ENCODE peak calls at places on chromosomes 16 and 17, in seven cellular contexts. Y, Z, X, C, H, G and I are unnamed samples.

GRCh38 chr16:74455213-74455612 is 33.9 kb upstream of the CLEC18B start:
- DNase-seq in Y (no peak), Z (no peak), X (peak; percentile 61), C (no peak), H (no peak), G (peak; percentile 85), I (no peak)

GRCh38 chr17:56029980-56030624 is 123.2 kb upstream of the ANKFN1 start:
- DNase-seq in Y (no peak), Z (no peak), X (no peak), C (no peak), H (no peak), G (no peak), I (no peak)

GRCh38 chr17:19739241-19740201 is 8.6 kb downstream of the ALDH3A1 start:
- DNase-seq in Y (no peak), Z (no peak), X (no peak), C (no peak), H (no peak), G (no peak), I (no peak)

GRCh38 chr16:53131050-53131362 is 76.2 kb downstream of the CHD9 start:
- DNase-seq in Y (peak; percentile 81), Z (no peak), X (no peak), C (no peak), H (no peak), G (no peak), I (no peak)

GRCh38 chr16:72429566-72430160 is 257.7 kb upstream of the PMFBP1 start:
- DNase-seq in Y (no peak), Z (no peak), X (no peak), C (no peak), H (no peak), G (no peak), I (no peak)

GRCh38 chr17:76797441-76797840 is 59.5 kb downstream of the MFSD11 start:
- DNase-seq in Y (no peak), Z (no peak), X (no peak), C (no peak), H (no peak), G (no peak), I (no peak)

GRCh38 chr17:43418441-43419374 is 19.9 kb downstream of the ARL4D start:
- DNase-seq in Y (peak; percentile 22), Z (no peak), X (peak; percentile 93), C (peak; percentile 88), H (no peak), G (peak; percentile 78), I (peak; percentile 84)

GRCh38 chr17:77471984-77472836 is 331.4 kb downstream of the SEC14L1 start:
- DNase-seq in Y (peak; percentile 92), Z (no peak), X (no peak), C (no peak), H (no peak), G (peak; percentile 96), I (no peak)

GRCh38 chr17:82011617-82012481 is 10.8 kb downstream of the CENPX start:
- DNase-seq in Y (no peak), Z (no peak), X (no peak), C (no peak), H (peak; percentile 59), G (no peak), I (no peak)

GRCh38 chr16:57837305-57838125 is 35.2 kb upstream of the KIFC3 start:
- DNase-seq in Y (no peak), Z (no peak), X (no peak), C (no peak), H (no peak), G (no peak), I (no peak)

GRCh38 chr16:53740476-53740875 is 36.5 kb downstream of the FTO start:
- DNase-seq in Y (no peak), Z (no peak), X (no peak), C (no peak), H (no peak), G (no peak), I (no peak)

GRCh38 chr16:67158637-67159600 is 790 bp downstream of the TRADD start:
- DNase-seq in Y (peak; percentile 70), Z (peak; percentile 78), X (no peak), C (peak; percentile 59), H (no peak), G (no peak), I (no peak)

GRCh38 chr16:28324235-28324886 is 32.0 kb downstream of the SBK1 start:
- DNase-seq in Y (no peak), Z (no peak), X (no peak), C (peak; percentile 31), H (no peak), G (no peak), I (no peak)

GRCh38 chr17:78400581-78401240 is 22.3 kb downstream of the PGS1 start:
- DNase-seq in Y (no peak), Z (no peak), X (no peak), C (no peak), H (no peak), G (no peak), I (no peak)

GRCh38 chr17:48649741-48650140 is 23.6 kb upstream of the HOXB9 start:
- DNase-seq in Y (no peak), Z (no peak), X (no peak), C (no peak), H (no peak), G (no peak), I (no peak)

GRCh38 chr17:38751144-38751802 is 1.3 kb upstream of the PSMB3 start:
- DNase-seq in Y (peak; percentile 53), Z (no peak), X (no peak), C (peak; percentile 61), H (no peak), G (no peak), I (no peak)

GRCh38 chr17:72438783-72439182 is 318.0 kb downstream of the SOX9 start:
- DNase-seq in Y (no peak), Z (no peak), X (no peak), C (no peak), H (no peak), G (no peak), I (no peak)

GRCh38 chr17:59845595-59846390 is 47.0 kb downstream of the TUBD1 start:
- DNase-seq in Y (no peak), Z (peak; percentile 25), X (peak; percentile 75), C (peak; percentile 99), H (no peak), G (peak; percentile 78), I (no peak)

GRCh38 chr17:56679148-56679766 is 85.8 kb downstream of the NOG start:
- DNase-seq in Y (peak; percentile 69), Z (no peak), X (no peak), C (peak; percentile 23), H (peak; percentile 11), G (peak; percentile 36), I (no peak)

GRCh38 chr17:77842148-77842905 is 116.2 kb upstream of the TNRC6C start:
- DNase-seq in Y (no peak), Z (no peak), X (peak; percentile 34), C (no peak), H (no peak), G (peak; percentile 44), I (no peak)

GRCh38 chr17:62876664-62877411 is 68.7 kb upstream of the MARCHF10 start:
- DNase-seq in Y (no peak), Z (no peak), X (no peak), C (no peak), H (no peak), G (peak; percentile 24), I (no peak)

GRCh38 chr16:56606071-56606687 is 2.2 kb upstream of the MT2A start:
- DNase-seq in Y (no peak), Z (no peak), X (peak; percentile 62), C (peak; percentile 78), H (no peak), G (peak; percentile 91), I (no peak)

GRCh38 chr17:81396722-81397313 is 1.6 kb downstream of the BAHCC1 start:
- DNase-seq in Y (peak; percentile 98), Z (peak; percentile 56), X (no peak), C (peak; percentile 83), H (peak; percentile 70), G (no peak), I (no peak)

GRCh38 chr17:61467416-61468262 is 15.4 kb downstream of the TBX4 start:
- DNase-seq in Y (peak; percentile 81), Z (no peak), X (peak; percentile 28), C (peak; percentile 45), H (peak; percentile 55), G (peak; percentile 60), I (no peak)

GRCh38 chr17:29565643-29566472 is 979 bp downstream of the ABHD15 start:
- DNase-seq in Y (peak; percentile 78), Z (peak; percentile 59), X (no peak), C (peak; percentile 79), H (no peak), G (no peak), I (no peak)

GRCh38 chr16:66705790-66706505 is 9.4 kb upstream of the CMTM4 start:
- DNase-seq in Y (no peak), Z (no peak), X (peak; percentile 30), C (no peak), H (no peak), G (peak; percentile 60), I (no peak)

GRCh38 chr16:13839577-13839976 is 80.4 kb upstream of the ERCC4 start:
- DNase-seq in Y (no peak), Z (no peak), X (no peak), C (no peak), H (no peak), G (no peak), I (no peak)
- TF ChIP-seq CTCF in Y (peak; percentile 30), Z (no peak), X (no peak), C (no peak), H (no peak), G (no peak), I (no peak)

GRCh38 chr16:89371968-89372634 is 118.3 kb downstream of the ANKRD11 start:
- DNase-seq in Y (no peak), Z (no peak), X (peak; percentile 71), C (no peak), H (no peak), G (no peak), I (no peak)

GRCh38 chr16:89373355-89374110 is 116.8 kb downstream of the ANKRD11 start:
- DNase-seq in Y (no peak), Z (no peak), X (peak; percentile 99), C (no peak), H (no peak), G (peak; percentile 59), I (peak; percentile 84)

GRCh38 chr16:89375686-89376085 is 114.7 kb downstream of the ANKRD11 start:
- DNase-seq in Y (no peak), Z (no peak), X (no peak), C (no peak), H (no peak), G (no peak), I (no peak)

GRCh38 chr16:89375021-89375420 is 115.3 kb downstream of the ANKRD11 start:
- DNase-seq in Y (peak; percentile 24), Z (peak; percentile 32), X (no peak), C (no peak), H (no peak), G (no peak), I (no peak)

GRCh38 chr16:89374393-89374948 is 115.9 kb downstream of the ANKRD11 start:
- DNase-seq in Y (peak; percentile 74), Z (no peak), X (peak; percentile 74), C (peak; percentile 31), H (peak; percentile 22), G (no peak), I (no peak)
- TF ChIP-seq CTCF in Y (peak; percentile 28), Z (no peak), X (peak; percentile 36), C (no peak), H (no peak), G (peak; percentile 14), I (peak; percentile 51)

GRCh38 chr17:66317629-66318028 is 15.2 kb downstream of the PRKCA start:
- DNase-seq in Y (no peak), Z (no peak), X (no peak), C (no peak), H (no peak), G (no peak), I (no peak)
- TF ChIP-seq CTCF in Y (no peak), Z (no peak), X (no peak), C (no peak), H (no peak), G (no peak), I (no peak)

GRCh38 chr16:83853834-83854233 is 45.1 kb upstream of the MLYCD start:
- DNase-seq in Y (no peak), Z (no peak), X (no peak), C (no peak), H (no peak), G (no peak), I (no peak)
- TF ChIP-seq CTCF in Y (no peak), Z (no peak), X (no peak), C (no peak), H (no peak), G (no peak), I (no peak)